ENCODE peak calls at places on chromosomes 4 and X, in eight cellular contexts. One of them, this sample, is unnamed.

GRCh38 chrX:69107231-69107739 is 58.0 kb downstream of the PJA1 start:
- DNase-seq in tibial artery: no peak
- DNase-seq in suprapubic skin: no peak
- DNase-seq in HCT116: no peak
- DNase-seq in ovary: peak; percentile 40
- DNase-seq in GM23248: no peak
- DNase-seq in MM.1S: no peak
- DNase-seq in psoas muscle: no peak
- DNase-seq in this sample: no peak

GRCh38 chr4:41882622-41883347 is 52.4 kb upstream of the TMEM33 start:
- DNase-seq in tibial artery: no peak
- DNase-seq in suprapubic skin: no peak
- DNase-seq in HCT116: no peak
- DNase-seq in ovary: peak; percentile 28
- DNase-seq in GM23248: peak; percentile 59
- DNase-seq in MM.1S: peak; percentile 44
- DNase-seq in psoas muscle: no peak
- DNase-seq in this sample: no peak

GRCh38 chr4:40940764-40941163 is 191.0 kb downstream of the NSUN7 start:
- DNase-seq in tibial artery: no peak
- DNase-seq in suprapubic skin: no peak
- DNase-seq in HCT116: no peak
- DNase-seq in ovary: no peak
- DNase-seq in GM23248: no peak
- DNase-seq in MM.1S: no peak
- DNase-seq in psoas muscle: no peak
- DNase-seq in this sample: no peak

GRCh38 chrX:51568586-51568985 is 50.1 kb downstream of the CENPVL3 start:
- DNase-seq in tibial artery: no peak
- DNase-seq in suprapubic skin: no peak
- DNase-seq in HCT116: no peak
- DNase-seq in ovary: no peak
- DNase-seq in GM23248: peak; percentile 57
- DNase-seq in MM.1S: no peak
- DNase-seq in psoas muscle: no peak
- DNase-seq in this sample: no peak

GRCh38 chrX:103442536-103442901 is 66.2 kb downstream of the BEX3 start:
- DNase-seq in tibial artery: no peak
- DNase-seq in suprapubic skin: no peak
- DNase-seq in HCT116: no peak
- DNase-seq in ovary: no peak
- DNase-seq in GM23248: peak; percentile 47
- DNase-seq in MM.1S: no peak
- DNase-seq in psoas muscle: no peak
- DNase-seq in this sample: no peak

GRCh38 chr4:155220025-155220424 is 11.6 kb downstream of the NPY2R start:
- DNase-seq in tibial artery: no peak
- DNase-seq in suprapubic skin: no peak
- DNase-seq in HCT116: no peak
- DNase-seq in ovary: no peak
- DNase-seq in GM23248: no peak
- DNase-seq in MM.1S: no peak
- DNase-seq in psoas muscle: no peak
- DNase-seq in this sample: no peak

GRCh38 chr4:56424697-56425514 is 10.5 kb downstream of the PPAT start:
- DNase-seq in tibial artery: no peak
- DNase-seq in suprapubic skin: no peak
- DNase-seq in HCT116: no peak
- DNase-seq in ovary: peak; percentile 34
- DNase-seq in GM23248: peak; percentile 71
- DNase-seq in MM.1S: peak; percentile 49
- DNase-seq in psoas muscle: no peak
- DNase-seq in this sample: no peak

GRCh38 chr4:16293205-16293860 is 67.1 kb upstream of the TAPT1 start:
- DNase-seq in tibial artery: no peak
- DNase-seq in suprapubic skin: no peak
- DNase-seq in HCT116: no peak
- DNase-seq in ovary: no peak
- DNase-seq in GM23248: no peak
- DNase-seq in MM.1S: no peak
- DNase-seq in psoas muscle: no peak
- DNase-seq in this sample: no peak

GRCh38 chrX:30786374-30786773 is 102.7 kb downstream of the TAB3 start:
- DNase-seq in tibial artery: no peak
- DNase-seq in suprapubic skin: no peak
- DNase-seq in HCT116: no peak
- DNase-seq in ovary: no peak
- DNase-seq in GM23248: no peak
- DNase-seq in MM.1S: no peak
- DNase-seq in psoas muscle: no peak
- DNase-seq in this sample: no peak

GRCh38 chrX:13747836-13748235 is 13.3 kb downstream of the OFD1 start:
- DNase-seq in tibial artery: peak; percentile 29
- DNase-seq in suprapubic skin: no peak
- DNase-seq in HCT116: peak; percentile 37
- DNase-seq in ovary: peak; percentile 63
- DNase-seq in GM23248: peak; percentile 70
- DNase-seq in MM.1S: no peak
- DNase-seq in psoas muscle: no peak
- DNase-seq in this sample: no peak
- H3K27ac ChIP-seq in tibial artery: no peak overlapping the region
- H3K27ac ChIP-seq in suprapubic skin: no peak overlapping the region
- H3K27ac ChIP-seq in HCT116: no peak overlapping the region
- H3K27ac ChIP-seq in ovary: no peak overlapping the region
- H3K27ac ChIP-seq in GM23248: peak overlapping the region; percentile 57
- H3K27ac ChIP-seq in MM.1S: no peak overlapping the region
- H3K27ac ChIP-seq in psoas muscle: no peak overlapping the region
- H3K27ac ChIP-seq in this sample: no peak overlapping the region

GRCh38 chr4:159142985-159143384 is 40.1 kb downstream of the RAPGEF2 start:
- DNase-seq in tibial artery: no peak
- DNase-seq in suprapubic skin: no peak
- DNase-seq in HCT116: no peak
- DNase-seq in ovary: no peak
- DNase-seq in GM23248: no peak
- DNase-seq in MM.1S: no peak
- DNase-seq in psoas muscle: no peak
- DNase-seq in this sample: no peak

GRCh38 chr4:159142254-159142653 is 39.4 kb downstream of the RAPGEF2 start:
- DNase-seq in tibial artery: no peak
- DNase-seq in suprapubic skin: no peak
- DNase-seq in HCT116: no peak
- DNase-seq in ovary: no peak
- DNase-seq in GM23248: peak; percentile 45
- DNase-seq in MM.1S: no peak
- DNase-seq in psoas muscle: no peak
- DNase-seq in this sample: no peak

GRCh38 chr4:159146007-159146330 is 43.1 kb downstream of the RAPGEF2 start:
- DNase-seq in tibial artery: no peak
- DNase-seq in suprapubic skin: no peak
- DNase-seq in HCT116: no peak
- DNase-seq in ovary: no peak
- DNase-seq in GM23248: no peak
- DNase-seq in MM.1S: no peak
- DNase-seq in psoas muscle: no peak
- DNase-seq in this sample: no peak

GRCh38 chr4:159145318-159146006 is 42.6 kb downstream of the RAPGEF2 start:
- DNase-seq in tibial artery: no peak
- DNase-seq in suprapubic skin: no peak
- DNase-seq in HCT116: no peak
- DNase-seq in ovary: no peak
- DNase-seq in GM23248: no peak
- DNase-seq in MM.1S: no peak
- DNase-seq in psoas muscle: no peak
- DNase-seq in this sample: no peak

DNA sequence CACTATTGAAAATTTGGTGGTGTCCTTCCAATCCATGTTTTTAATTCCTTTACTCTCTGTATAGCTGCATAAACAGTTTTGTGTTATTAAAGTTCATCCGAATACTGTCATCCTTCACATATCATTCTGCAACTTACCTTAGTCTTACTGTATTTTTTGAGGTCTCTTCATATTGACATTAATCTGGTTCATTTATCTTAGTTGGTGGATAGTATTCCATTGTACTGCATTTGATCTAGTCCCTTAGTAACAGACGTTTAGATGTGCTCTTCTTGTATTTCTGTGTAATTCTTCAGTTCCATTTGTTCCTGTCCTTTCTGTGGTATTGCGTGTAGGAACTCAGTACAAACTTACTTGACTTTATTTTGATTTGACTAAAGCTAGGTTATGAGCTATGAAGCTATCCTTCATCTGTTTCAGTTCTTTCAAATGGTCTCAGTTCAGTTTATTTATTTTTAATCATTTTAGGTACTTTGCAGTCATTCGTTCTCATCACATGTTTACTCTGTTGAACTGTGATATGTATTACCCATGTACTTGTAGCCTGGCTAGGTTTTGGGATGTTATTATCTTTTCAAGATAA is 41.3 kb downstream of the RAPGEF2 start:
- DNase-seq in tibial artery: no peak
- DNase-seq in suprapubic skin: no peak
- DNase-seq in HCT116: no peak
- DNase-seq in ovary: no peak
- DNase-seq in GM23248: no peak
- DNase-seq in MM.1S: no peak
- DNase-seq in psoas muscle: no peak
- DNase-seq in this sample: no peak
- H3K27ac ChIP-seq in tibial artery: no peak overlapping the region
- H3K27ac ChIP-seq in suprapubic skin: no peak overlapping the region
- H3K27ac ChIP-seq in HCT116: no peak overlapping the region
- H3K27ac ChIP-seq in ovary: no peak overlapping the region
- H3K27ac ChIP-seq in GM23248: no peak overlapping the region
- H3K27ac ChIP-seq in MM.1S: no peak overlapping the region
- H3K27ac ChIP-seq in psoas muscle: no peak overlapping the region
- H3K27ac ChIP-seq in this sample: no peak overlapping the region

GRCh38 chr4:108142870-108143269 is 25.9 kb downstream of the LEF1 start:
- DNase-seq in tibial artery: no peak
- DNase-seq in suprapubic skin: no peak
- DNase-seq in HCT116: no peak
- DNase-seq in ovary: no peak
- DNase-seq in GM23248: no peak
- DNase-seq in MM.1S: no peak
- DNase-seq in psoas muscle: no peak
- DNase-seq in this sample: no peak

GRCh38 chr4:108140328-108140727 is 28.4 kb downstream of the LEF1 start:
- DNase-seq in tibial artery: no peak
- DNase-seq in suprapubic skin: no peak
- DNase-seq in HCT116: no peak
- DNase-seq in ovary: no peak
- DNase-seq in GM23248: no peak
- DNase-seq in MM.1S: no peak
- DNase-seq in psoas muscle: no peak
- DNase-seq in this sample: no peak

GRCh38 chr4:108141213-108142045 is 27.3 kb downstream of the LEF1 start:
- DNase-seq in tibial artery: no peak
- DNase-seq in suprapubic skin: no peak
- DNase-seq in HCT116: no peak
- DNase-seq in ovary: no peak
- DNase-seq in GM23248: no peak
- DNase-seq in MM.1S: no peak
- DNase-seq in psoas muscle: no peak
- DNase-seq in this sample: no peak

GRCh38 chr4:108135549-108136209 is 33.1 kb downstream of the LEF1 start:
- DNase-seq in tibial artery: no peak
- DNase-seq in suprapubic skin: no peak
- DNase-seq in HCT116: no peak
- DNase-seq in ovary: no peak
- DNase-seq in GM23248: no peak
- DNase-seq in MM.1S: no peak
- DNase-seq in psoas muscle: no peak
- DNase-seq in this sample: no peak

DNA sequence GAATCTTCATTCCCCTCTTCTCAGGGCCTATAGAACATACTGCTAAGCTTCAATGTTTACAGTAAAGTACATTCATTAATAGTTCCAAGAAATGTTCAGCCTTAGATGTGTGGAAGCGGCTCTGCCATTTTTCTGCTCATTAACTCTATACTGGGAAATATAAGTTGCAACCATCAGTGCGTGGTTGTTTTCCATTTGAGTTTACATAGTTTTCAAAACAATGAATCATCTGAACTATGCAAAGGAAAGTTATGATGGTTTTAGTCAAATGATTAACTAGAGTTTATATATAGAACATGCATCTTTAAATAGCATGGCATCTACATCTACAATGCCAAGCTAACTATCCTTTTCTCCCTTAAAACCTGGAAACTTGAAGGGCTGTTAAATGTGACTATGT is 29.6 kb downstream of the LEF1 start:
- DNase-seq in tibial artery: no peak
- DNase-seq in suprapubic skin: no peak
- DNase-seq in HCT116: no peak
- DNase-seq in ovary: no peak
- DNase-seq in GM23248: no peak
- DNase-seq in MM.1S: no peak
- DNase-seq in psoas muscle: no peak
- DNase-seq in this sample: no peak
- H3K27ac ChIP-seq in tibial artery: no peak overlapping the region
- H3K27ac ChIP-seq in suprapubic skin: no peak overlapping the region
- H3K27ac ChIP-seq in HCT116: no peak overlapping the region
- H3K27ac ChIP-seq in ovary: no peak overlapping the region
- H3K27ac ChIP-seq in GM23248: no peak overlapping the region
- H3K27ac ChIP-seq in MM.1S: no peak overlapping the region
- H3K27ac ChIP-seq in psoas muscle: no peak overlapping the region
- H3K27ac ChIP-seq in this sample: no peak overlapping the region

GRCh38 chr4:185142563-185142910 is 529 bp upstream of the SLC25A4 start:
- DNase-seq in tibial artery: no peak
- DNase-seq in suprapubic skin: no peak
- DNase-seq in HCT116: no peak
- DNase-seq in ovary: no peak
- DNase-seq in GM23248: no peak
- DNase-seq in MM.1S: peak; percentile 39
- DNase-seq in psoas muscle: no peak
- DNase-seq in this sample: no peak

GRCh38 chr4:185141777-185142176 is 1.3 kb upstream of the SLC25A4 start:
- DNase-seq in tibial artery: no peak
- DNase-seq in suprapubic skin: no peak
- DNase-seq in HCT116: no peak
- DNase-seq in ovary: no peak
- DNase-seq in GM23248: no peak
- DNase-seq in MM.1S: no peak
- DNase-seq in psoas muscle: no peak
- DNase-seq in this sample: no peak

GRCh38 chr4:185137233-185137925 is 5.7 kb upstream of the SLC25A4 start:
- DNase-seq in tibial artery: no peak
- DNase-seq in suprapubic skin: no peak
- DNase-seq in HCT116: no peak
- DNase-seq in ovary: peak; percentile 73
- DNase-seq in GM23248: no peak
- DNase-seq in MM.1S: no peak
- DNase-seq in psoas muscle: no peak
- DNase-seq in this sample: no peak

GRCh38 chr4:185138161-185138560 is 4.9 kb upstream of the SLC25A4 start:
- DNase-seq in tibial artery: no peak
- DNase-seq in suprapubic skin: no peak
- DNase-seq in HCT116: no peak
- DNase-seq in ovary: no peak
- DNase-seq in GM23248: no peak
- DNase-seq in MM.1S: no peak
- DNase-seq in psoas muscle: no peak
- DNase-seq in this sample: no peak

DNA sequence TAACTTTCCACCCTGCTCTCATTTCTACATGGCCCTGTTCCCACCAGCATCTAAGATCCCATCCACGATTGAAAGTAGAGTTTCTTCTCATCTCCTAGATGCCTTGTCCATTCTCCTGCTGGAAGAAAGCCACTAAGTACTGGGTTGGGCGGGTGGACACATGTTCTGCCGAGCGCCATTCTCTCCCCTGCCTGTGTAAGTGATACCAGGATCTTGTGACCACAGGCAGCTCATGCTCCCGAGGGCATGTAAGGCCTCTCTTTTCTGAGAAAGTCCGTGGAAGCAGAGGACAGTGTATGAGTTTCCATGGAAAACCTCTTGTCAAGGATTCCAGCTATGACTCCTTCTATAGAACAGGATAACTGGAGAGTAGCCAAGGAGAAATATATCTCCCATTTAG is 3.3 kb upstream of the SLC25A4 start:
- DNase-seq in tibial artery: no peak
- DNase-seq in suprapubic skin: no peak
- DNase-seq in HCT116: no peak
- DNase-seq in ovary: no peak
- DNase-seq in GM23248: no peak
- DNase-seq in MM.1S: no peak
- DNase-seq in psoas muscle: no peak
- DNase-seq in this sample: no peak
- H3K27ac ChIP-seq in tibial artery: no peak overlapping the region
- H3K27ac ChIP-seq in suprapubic skin: no peak overlapping the region
- H3K27ac ChIP-seq in HCT116: no peak overlapping the region
- H3K27ac ChIP-seq in ovary: no peak overlapping the region
- H3K27ac ChIP-seq in GM23248: no peak overlapping the region
- H3K27ac ChIP-seq in MM.1S: no peak overlapping the region
- H3K27ac ChIP-seq in psoas muscle: peak overlapping the region; percentile 91
- H3K27ac ChIP-seq in this sample: no peak overlapping the region